ENCODE peak calls at places on chromosomes 7 and 10, in five cellular contexts. One of them, this sample, is unnamed.
A peak's percentile ranks its signal among the peaks of the same experiment; 100 is the strongest.

GRCh38 chr7:544528-545221 is 25.0 kb upstream of the PDGFA start:
- DNase-seq in mammary epithelial cell: no peak
- DNase-seq in HT1080: no peak
- DNase-seq in upper lobe of right lung: no peak
- DNase-seq in Ammon's horn: no peak
- DNase-seq in this sample: no peak

GRCh38 chr7:121909721-121910359 is 36.9 kb downstream of the PTPRZ1 start:
- DNase-seq in mammary epithelial cell: no peak
- DNase-seq in HT1080: no peak
- DNase-seq in upper lobe of right lung: no peak
- DNase-seq in Ammon's horn: no peak
- DNase-seq in this sample: peak; percentile 1

GRCh38 chr7:83547526-83547925 is 101.4 kb downstream of the SEMA3E start:
- DNase-seq in mammary epithelial cell: peak; percentile 82
- DNase-seq in HT1080: peak; percentile 52
- DNase-seq in upper lobe of right lung: no peak
- DNase-seq in Ammon's horn: no peak
- DNase-seq in this sample: peak; percentile 24

GRCh38 chr10:4011136-4011812 is 226.3 kb upstream of the KLF6 start:
- DNase-seq in mammary epithelial cell: no peak
- DNase-seq in HT1080: no peak
- DNase-seq in upper lobe of right lung: no peak
- DNase-seq in Ammon's horn: no peak
- DNase-seq in this sample: no peak

GRCh38 chr10:123303581-123303980 is 149.4 kb downstream of the BUB3 start:
- DNase-seq in mammary epithelial cell: no peak
- DNase-seq in HT1080: no peak
- DNase-seq in upper lobe of right lung: no peak
- DNase-seq in Ammon's horn: no peak
- DNase-seq in this sample: no peak

GRCh38 chr10:23139677-23140076 is 44.3 kb downstream of the MSRB2 start:
- DNase-seq in mammary epithelial cell: peak; percentile 38
- DNase-seq in HT1080: no peak
- DNase-seq in upper lobe of right lung: no peak
- DNase-seq in Ammon's horn: no peak
- DNase-seq in this sample: no peak

GRCh38 chr7:138798836-138799235 is 840 bp upstream of the ATP6V0A4 start:
- DNase-seq in mammary epithelial cell: no peak
- DNase-seq in HT1080: no peak
- DNase-seq in upper lobe of right lung: no peak
- DNase-seq in Ammon's horn: no peak
- DNase-seq in this sample: no peak

GRCh38 chr10:73590881-73591577 is at the start of gene USP54:
- DNase-seq in mammary epithelial cell: peak; percentile 89
- DNase-seq in HT1080: peak; percentile 93
- DNase-seq in upper lobe of right lung: no peak
- DNase-seq in Ammon's horn: peak; percentile 88
- DNase-seq in this sample: peak; percentile 76

GRCh38 chr7:45708046-45708950 is 134.1 kb downstream of the ADCY1 start:
- DNase-seq in mammary epithelial cell: no peak
- DNase-seq in HT1080: no peak
- DNase-seq in upper lobe of right lung: peak; percentile 29
- DNase-seq in Ammon's horn: no peak
- DNase-seq in this sample: no peak

GRCh38 chr10:95394161-95394880 is 103.5 kb upstream of the PDLIM1 start:
- DNase-seq in mammary epithelial cell: peak; percentile 99
- DNase-seq in HT1080: peak; percentile 89
- DNase-seq in upper lobe of right lung: no peak
- DNase-seq in Ammon's horn: no peak
- DNase-seq in this sample: no peak

This sample was measured in AG10803.